ENCODE peak calls at places on chromosomes 12 and 14, in eight cellular contexts. One of them, this sample, is unnamed. For H3K4me1, the result is how much of the 10 kb centered on the place peaks cover.

GRCh38 chr12:87231818-87232217 is 797.4 kb downstream of the C12orf50 start:
- DNase-seq in Peyer's patch: no peak
- DNase-seq in right lobe of liver: no peak
- DNase-seq in tibial nerve: no peak
- DNase-seq in PC-3: no peak
- DNase-seq in iPS DF 6.9: no peak
- DNase-seq in endodermal cell: no peak
- DNase-seq in IMR-90: peak
- DNase-seq in this sample: no peak

GRCh38 chr12:12466157-12466556 is 96.5 kb downstream of the DUSP16 start:
- DNase-seq in Peyer's patch: no peak
- DNase-seq in right lobe of liver: no peak
- DNase-seq in tibial nerve: no peak
- DNase-seq in PC-3: no peak
- DNase-seq in iPS DF 6.9: no peak
- DNase-seq in endodermal cell: no peak
- DNase-seq in IMR-90: no peak
- DNase-seq in this sample: no peak

GRCh38 chr12:116718578-116719454 is 19.1 kb downstream of the SPRING1 start:
- DNase-seq in Peyer's patch: no peak
- DNase-seq in right lobe of liver: no peak
- DNase-seq in tibial nerve: no peak
- DNase-seq in PC-3: peak
- DNase-seq in iPS DF 6.9: no peak
- DNase-seq in endodermal cell: no peak
- DNase-seq in IMR-90: peak
- DNase-seq in this sample: no peak

GRCh38 chr12:87509233-87509820 is 519.9 kb downstream of the C12orf50 start:
- DNase-seq in Peyer's patch: no peak
- DNase-seq in right lobe of liver: no peak
- DNase-seq in tibial nerve: no peak
- DNase-seq in PC-3: peak
- DNase-seq in iPS DF 6.9: no peak
- DNase-seq in endodermal cell: no peak
- DNase-seq in IMR-90: peak
- DNase-seq in this sample: no peak

GRCh38 chr12:46675736-46676135 is 150.1 kb downstream of the SLC38A4 start:
- DNase-seq in Peyer's patch: no peak
- DNase-seq in right lobe of liver: peak
- DNase-seq in tibial nerve: no peak
- DNase-seq in PC-3: peak
- DNase-seq in iPS DF 6.9: no peak
- DNase-seq in endodermal cell: peak
- DNase-seq in IMR-90: peak
- DNase-seq in this sample: no peak

GRCh38 chr14:51879170-51879569 is 18.8 kb downstream of the GNG2 start:
- DNase-seq in Peyer's patch: no peak
- DNase-seq in right lobe of liver: no peak
- DNase-seq in tibial nerve: no peak
- DNase-seq in PC-3: no peak
- DNase-seq in iPS DF 6.9: no peak
- DNase-seq in endodermal cell: no peak
- DNase-seq in IMR-90: no peak
- DNase-seq in this sample: no peak

GRCh38 chr14:67426983-67427601 is 15.1 kb upstream of the PLEK2 start:
- DNase-seq in Peyer's patch: peak
- DNase-seq in right lobe of liver: peak
- DNase-seq in tibial nerve: peak
- DNase-seq in PC-3: peak
- DNase-seq in iPS DF 6.9: peak
- DNase-seq in endodermal cell: peak
- DNase-seq in IMR-90: peak
- DNase-seq in this sample: peak

GRCh38 chr14:95537298-95538089 is 2.6 kb downstream of the GLRX5 start:
- DNase-seq in Peyer's patch: no peak
- DNase-seq in right lobe of liver: no peak
- DNase-seq in tibial nerve: no peak
- DNase-seq in PC-3: no peak
- DNase-seq in iPS DF 6.9: no peak
- DNase-seq in endodermal cell: peak
- DNase-seq in IMR-90: no peak
- DNase-seq in this sample: no peak

GRCh38 chr12:114512351-114512750 is 106.4 kb upstream of the TBX5 start:
- DNase-seq in Peyer's patch: no peak
- DNase-seq in right lobe of liver: no peak
- DNase-seq in tibial nerve: no peak
- DNase-seq in PC-3: no peak
- DNase-seq in iPS DF 6.9: no peak
- DNase-seq in endodermal cell: no peak
- DNase-seq in IMR-90: no peak
- DNase-seq in this sample: no peak

GRCh38 chr12:90953956-90954421 is 987 bp downstream of the CCER1 start:
- DNase-seq in Peyer's patch: no peak
- DNase-seq in right lobe of liver: no peak
- DNase-seq in tibial nerve: no peak
- DNase-seq in PC-3: no peak
- DNase-seq in iPS DF 6.9: peak
- DNase-seq in endodermal cell: peak
- DNase-seq in IMR-90: no peak
- DNase-seq in this sample: no peak

GRCh38 chr12:89368386-89368785 is 16.1 kb upstream of the DUSP6 start:
- DNase-seq in Peyer's patch: no peak
- DNase-seq in right lobe of liver: no peak
- DNase-seq in tibial nerve: no peak
- DNase-seq in PC-3: no peak
- DNase-seq in iPS DF 6.9: no peak
- DNase-seq in endodermal cell: no peak
- DNase-seq in IMR-90: no peak
- DNase-seq in this sample: no peak

GRCh38 chr12:101795013-101795412 is 35.7 kb downstream of the GNPTAB start:
- DNase-seq in Peyer's patch: no peak
- DNase-seq in right lobe of liver: no peak
- DNase-seq in tibial nerve: no peak
- DNase-seq in PC-3: no peak
- DNase-seq in iPS DF 6.9: no peak
- DNase-seq in endodermal cell: no peak
- DNase-seq in IMR-90: no peak
- DNase-seq in this sample: no peak

GRCh38 chr14:35368583-35368982 is 36.0 kb downstream of the NFKBIA start:
- DNase-seq in Peyer's patch: no peak
- DNase-seq in right lobe of liver: no peak
- DNase-seq in tibial nerve: no peak
- DNase-seq in PC-3: no peak
- DNase-seq in iPS DF 6.9: no peak
- DNase-seq in endodermal cell: no peak
- DNase-seq in IMR-90: no peak
- DNase-seq in this sample: no peak

GRCh38 chr14:104517426-104517825 is 62.1 kb upstream of the C14orf180 start:
- DNase-seq in Peyer's patch: no peak
- DNase-seq in right lobe of liver: no peak
- DNase-seq in tibial nerve: no peak
- DNase-seq in PC-3: no peak
- DNase-seq in iPS DF 6.9: no peak
- DNase-seq in endodermal cell: peak
- DNase-seq in IMR-90: no peak
- DNase-seq in this sample: no peak

GRCh38 chr12:67280572-67280971 is 11.4 kb downstream of the CAND1 start:
- DNase-seq in Peyer's patch: no peak
- DNase-seq in right lobe of liver: no peak
- DNase-seq in tibial nerve: no peak
- DNase-seq in PC-3: no peak
- DNase-seq in iPS DF 6.9: no peak
- DNase-seq in endodermal cell: no peak
- DNase-seq in IMR-90: no peak
- DNase-seq in this sample: no peak

GRCh38 chr14:89232366-89233070 is 184.5 kb downstream of the FOXN3 start:
- DNase-seq in Peyer's patch: no peak
- DNase-seq in right lobe of liver: no peak
- DNase-seq in tibial nerve: no peak
- DNase-seq in PC-3: no peak
- DNase-seq in iPS DF 6.9: no peak
- DNase-seq in endodermal cell: no peak
- DNase-seq in IMR-90: no peak
- DNase-seq in this sample: no peak

GRCh38 chr14:89231426-89232113 is 185.5 kb downstream of the FOXN3 start:
- DNase-seq in Peyer's patch: no peak
- DNase-seq in right lobe of liver: no peak
- DNase-seq in tibial nerve: no peak
- DNase-seq in PC-3: no peak
- DNase-seq in iPS DF 6.9: no peak
- DNase-seq in endodermal cell: no peak
- DNase-seq in IMR-90: no peak
- DNase-seq in this sample: no peak

GRCh38 chr14:89228921-89229639 is 188.0 kb downstream of the FOXN3 start:
- DNase-seq in Peyer's patch: no peak
- DNase-seq in right lobe of liver: no peak
- DNase-seq in tibial nerve: no peak
- DNase-seq in PC-3: no peak
- DNase-seq in iPS DF 6.9: no peak
- DNase-seq in endodermal cell: no peak
- DNase-seq in IMR-90: no peak
- DNase-seq in this sample: no peak

GRCh38 chr14:89236846-89237245 is 180.2 kb downstream of the FOXN3 start:
- DNase-seq in Peyer's patch: no peak
- DNase-seq in right lobe of liver: no peak
- DNase-seq in tibial nerve: no peak
- DNase-seq in PC-3: no peak
- DNase-seq in iPS DF 6.9: no peak
- DNase-seq in endodermal cell: no peak
- DNase-seq in IMR-90: peak
- DNase-seq in this sample: no peak

GRCh38 chr14:89233184-89233583 is 183.8 kb downstream of the FOXN3 start:
- DNase-seq in Peyer's patch: no peak
- DNase-seq in right lobe of liver: no peak
- DNase-seq in tibial nerve: no peak
- DNase-seq in PC-3: no peak
- DNase-seq in iPS DF 6.9: no peak
- DNase-seq in endodermal cell: no peak
- DNase-seq in IMR-90: no peak
- DNase-seq in this sample: no peak
- H3K4me1 ChIP-seq in Peyer's patch: under half
- H3K4me1 ChIP-seq in right lobe of liver: under half
- H3K4me1 ChIP-seq in tibial nerve: under half
- H3K4me1 ChIP-seq in PC-3: under half
- H3K4me1 ChIP-seq in iPS DF 6.9: under half
- H3K4me1 ChIP-seq in endodermal cell: under half
- H3K4me1 ChIP-seq in IMR-90: under half
- H3K4me1 ChIP-seq in this sample: under half

GRCh38 chr14:91365552-91365951 is 52.1 kb downstream of the CCDC88C start:
- DNase-seq in Peyer's patch: no peak
- DNase-seq in right lobe of liver: no peak
- DNase-seq in tibial nerve: no peak
- DNase-seq in PC-3: no peak
- DNase-seq in iPS DF 6.9: no peak
- DNase-seq in endodermal cell: no peak
- DNase-seq in IMR-90: no peak
- DNase-seq in this sample: no peak
- H3K4me1 ChIP-seq in Peyer's patch: under half
- H3K4me1 ChIP-seq in right lobe of liver: under half
- H3K4me1 ChIP-seq in tibial nerve: under half
- H3K4me1 ChIP-seq in PC-3: under half
- H3K4me1 ChIP-seq in iPS DF 6.9: under half
- H3K4me1 ChIP-seq in endodermal cell: under half
- H3K4me1 ChIP-seq in IMR-90: under half
- H3K4me1 ChIP-seq in this sample: under half

DNA sequence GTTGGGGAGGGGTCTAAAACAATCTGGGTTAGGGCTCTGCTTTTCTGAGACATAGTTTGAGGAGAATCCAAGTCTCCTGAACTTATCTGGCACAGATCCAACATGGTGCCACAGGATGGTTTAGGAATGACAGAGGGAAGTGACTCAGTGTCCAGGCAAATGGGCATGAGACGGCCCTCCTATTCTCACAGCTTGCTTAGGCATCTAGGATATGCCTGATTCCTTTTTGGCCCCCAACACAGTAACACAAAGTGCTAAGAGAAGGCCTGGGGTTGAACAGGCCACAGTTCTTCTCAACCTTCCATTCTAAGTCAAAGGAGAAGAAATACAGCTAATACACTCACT is 117.7 kb downstream of the ZFP36L1 start:
- DNase-seq in Peyer's patch: no peak
- DNase-seq in right lobe of liver: no peak
- DNase-seq in tibial nerve: no peak
- DNase-seq in PC-3: peak
- DNase-seq in iPS DF 6.9: no peak
- DNase-seq in endodermal cell: no peak
- DNase-seq in IMR-90: peak
- DNase-seq in this sample: no peak
- H3K4me1 ChIP-seq in Peyer's patch: under half
- H3K4me1 ChIP-seq in right lobe of liver: under half
- H3K4me1 ChIP-seq in tibial nerve: under half
- H3K4me1 ChIP-seq in PC-3: under half
- H3K4me1 ChIP-seq in iPS DF 6.9: under half
- H3K4me1 ChIP-seq in endodermal cell: under half
- H3K4me1 ChIP-seq in IMR-90: under half
- H3K4me1 ChIP-seq in this sample: under half

DNA sequence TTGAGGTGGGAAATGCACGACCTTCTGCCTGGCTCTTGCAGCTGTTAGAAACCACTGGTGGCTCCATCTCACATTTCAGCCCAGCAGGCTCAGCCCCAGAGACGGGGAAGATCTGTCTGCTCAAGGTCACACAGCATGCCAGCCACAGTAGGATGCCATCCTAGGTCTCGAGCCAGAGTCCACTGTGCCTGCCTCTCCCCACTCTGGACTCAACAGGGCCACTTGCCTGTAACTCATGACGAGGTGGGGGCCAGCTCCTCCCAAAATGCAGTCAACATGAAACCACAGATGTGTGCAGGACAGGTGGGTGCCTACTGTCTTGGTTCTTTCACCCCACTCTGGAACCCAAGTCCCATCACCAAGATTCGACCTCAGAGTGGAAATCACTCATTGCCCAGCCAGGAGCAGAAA is 23.2 kb downstream of the BCL11B start:
- DNase-seq in Peyer's patch: no peak
- DNase-seq in right lobe of liver: no peak
- DNase-seq in tibial nerve: no peak
- DNase-seq in PC-3: no peak
- DNase-seq in iPS DF 6.9: no peak
- DNase-seq in endodermal cell: no peak
- DNase-seq in IMR-90: no peak
- DNase-seq in this sample: no peak
- H3K4me1 ChIP-seq in Peyer's patch: under half
- H3K4me1 ChIP-seq in right lobe of liver: under half
- H3K4me1 ChIP-seq in tibial nerve: under half
- H3K4me1 ChIP-seq in PC-3: under half
- H3K4me1 ChIP-seq in iPS DF 6.9: under half
- H3K4me1 ChIP-seq in endodermal cell: under half
- H3K4me1 ChIP-seq in IMR-90: under half
- H3K4me1 ChIP-seq in this sample: under half

This sample was measured in left lung.